ENCODE peak calls at places on chromosomes 13 and 19, in four cellular contexts. W is RWPE1; C is activated naive CD8-positive, alpha-beta T cell treated with anti-CD3 and anti-CD28 coated beads for 36 hours; Q is heart right ventricle. R is an unnamed sample.

GRCh38 chr19:4375620-4376228 is 24.6 kb downstream of the SH3GL1 start:
- DNase-seq in C (no peak), W (no peak), Q (no peak), R (no peak)

GRCh38 chr13:25371608-25372274 is at the start of gene ATP8A2:
- DNase-seq in W (no peak), C (peak), Q (no peak), R (no peak)

GRCh38 chr13:50012396-50013169 is 2.7 kb upstream of the KCNRG start:
- DNase-seq in Q (no peak), C (no peak), W (no peak), R (no peak)

GRCh38 chr13:19673473-19674430 is 40.3 kb downstream of the MPHOSPH8 start:
- DNase-seq in Q (no peak), W (no peak), C (no peak), R (no peak)

GRCh38 chr19:15449620-15450527 is at the start of gene WIZ:
- DNase-seq in Q (peak), C (peak), W (peak), R (peak)

GRCh38 chr13:25466880-25467279 is 95.1 kb downstream of the ATP8A2 start:
- DNase-seq in Q (no peak), W (no peak), C (no peak), R (no peak)

GRCh38 chr13:59024434-59024833 is 1139.3 kb downstream of the DIAPH3 start:
- DNase-seq in Q (no peak), C (no peak), W (peak), R (no peak)

GRCh38 chr19:41543582-41543981 is 32.4 kb upstream of the CEACAM21 start:
- DNase-seq in Q (no peak), W (no peak), C (no peak), R (no peak)

GRCh38 chr13:74061939-74062595 is 72.1 kb downstream of the KLF12 start:
- DNase-seq in W (no peak), Q (no peak), C (no peak), R (no peak)

GRCh38 chr19:43798546-43799409 is 3.5 kb downstream of the LYPD5 start:
- DNase-seq in W (peak), Q (no peak), C (peak), R (peak)

GRCh38 chr19:6357995-6358394 is 3.3 kb upstream of the CLPP start:
- DNase-seq in Q (no peak), W (no peak), C (no peak), R (no peak)

GRCh38 chr19:3683405-3683865 is 16.8 kb downstream of the PIP5K1C start:
- DNase-seq in W (no peak), C (no peak), Q (peak), R (no peak)

GRCh38 chr19:16849168-16849567 is 20.0 kb downstream of the SIN3B start:
- DNase-seq in C (no peak), Q (no peak), W (peak), R (peak)

GRCh38 chr13:44434441-44435141 is 61.0 kb downstream of the SERP2 start:
- DNase-seq in Q (no peak), W (no peak), C (no peak), R (no peak)

GRCh38 chr13:20714161-20714560 is 10.7 kb downstream of the IL17D start:
- DNase-seq in Q (no peak), W (no peak), C (no peak), R (no peak)

GRCh38 chr13:28316841-28317240 is 178.1 kb downstream of the FLT1 start:
- DNase-seq in Q (no peak), C (no peak), W (no peak), R (no peak)

GRCh38 chr13:20901668-20902437 is 693 bp downstream of the XPO4 start:
- DNase-seq in Q (peak), C (peak), W (peak), R (peak)

GRCh38 chr13:32010137-32010536 is 21.4 kb upstream of the FRY start:
- DNase-seq in Q (no peak), C (no peak), W (no peak), R (no peak)

GRCh38 chr13:95948646-95949045 is 104.6 kb downstream of the UGGT2 start:
- DNase-seq in Q (no peak), W (no peak), C (no peak), R (no peak)

GRCh38 chr19:40594657-40595077 is 6.5 kb upstream of the LTBP4 start:
- DNase-seq in Q (no peak), W (no peak), C (no peak), R (no peak)

GRCh38 chr13:93603043-93603442 is 376.4 kb downstream of the GPC6 start:
- DNase-seq in Q (no peak), W (peak), C (no peak), R (no peak)

GRCh38 chr13:51687928-51688714 is 103.9 kb downstream of the WDFY2 start:
- DNase-seq in C (no peak), W (no peak), Q (no peak), R (no peak)

GRCh38 chr13:45372189-45373115 is 31.5 kb upstream of the TPT1 start:
- DNase-seq in Q (no peak), W (no peak), C (no peak), R (no peak)

GRCh38 chr13:63999614-64000013 is 2584.0 kb upstream of the PCDH20 start:
- DNase-seq in Q (no peak), W (no peak), C (no peak), R (no peak)

GRCh38 chr13:101785858-101786257 is 333.4 kb downstream of the ITGBL1 start:
- DNase-seq in Q (peak), C (no peak), W (peak), R (no peak)

GRCh38 chr19:3357362-3357730 is 9.0 kb upstream of the NFIC start:
- DNase-seq in Q (no peak), C (peak), W (no peak), R (no peak)

GRCh38 chr13:110338441-110339101 is 31.5 kb downstream of the COL4A2 start:
- DNase-seq in C (no peak), W (no peak), Q (peak), R (no peak)

R was measured in LoVo.